ENCODE peak calls at places on chromosomes 4 and X, in five cellular contexts. U, O, V, X and A are unnamed samples.

GRCh38 chr4:1716065-1716945 is 4.2 kb upstream of the SLBP start:
- DNase-seq in U (no peak), O (no peak), V (peak), X (no peak), A (no peak)

GRCh38 chr4:142614621-142615323 is 231.3 kb downstream of the INPP4B start:
- DNase-seq in U (peak), O (no peak), V (no peak), X (no peak), A (no peak)

GRCh38 chr4:106062452-106062875 is 167.2 kb downstream of the NPNT start:
- DNase-seq in U (peak), O (no peak), V (no peak), X (no peak), A (peak)

GRCh38 chrX:108415146-108415545 is 23.1 kb downstream of the COL4A6 start:
- DNase-seq in U (no peak), O (no peak), V (no peak), X (no peak), A (no peak)

GRCh38 chrX:40809210-40809609 is 73.9 kb upstream of the MED14 start:
- DNase-seq in U (peak), O (no peak), V (no peak), X (no peak), A (peak)

GRCh38 chr4:15714616-15715015 is 11.8 kb downstream of the BST1 start:
- DNase-seq in U (peak), O (no peak), V (no peak), X (no peak), A (peak)

GRCh38 chrX:121832446-121832845 is 785.0 kb downstream of the GLUD2 start:
- DNase-seq in U (no peak), O (no peak), V (no peak), X (no peak), A (no peak)

GRCh38 chrX:136879001-136879667 is 1.4 kb downstream of the RBMX start:
- DNase-seq in U (no peak), O (no peak), V (no peak), X (no peak), A (peak)

GRCh38 chr4:6225469-6225868 is 25.1 kb upstream of the JAKMIP1 start:
- DNase-seq in U (peak), O (peak), V (peak), X (no peak), A (peak)

GRCh38 chr4:101669138-101669831 is 121.2 kb upstream of the BANK1 start:
- DNase-seq in U (no peak), O (no peak), V (no peak), X (no peak), A (no peak)

GRCh38 chrX:130097507-130098201 is 12.6 kb downstream of the ELF4 start:
- DNase-seq in U (no peak), O (no peak), V (no peak), X (no peak), A (no peak)

GRCh38 chr4:72394264-72394663 is 174.8 kb downstream of the ADAMTS3 start:
- DNase-seq in U (peak), O (no peak), V (no peak), X (no peak), A (peak)

GRCh38 chrX:15946783-15947550 is 92.4 kb upstream of the AP1S2 start:
- DNase-seq in U (peak), O (no peak), V (no peak), X (no peak), A (peak)

GRCh38 chr4:108094923-108095482 is 73.7 kb downstream of the LEF1 start:
- DNase-seq in U (no peak), O (no peak), V (no peak), X (no peak), A (no peak)

GRCh38 chrX:2523911-2524310 is 23.1 kb upstream of the DHRSX start:
- DNase-seq in U (no peak), O (no peak), V (peak), X (no peak), A (no peak)
- H4K91ac ChIP-seq in U (no peak), O (no peak), V (no peak), X (no peak), A (no peak)

DNA sequence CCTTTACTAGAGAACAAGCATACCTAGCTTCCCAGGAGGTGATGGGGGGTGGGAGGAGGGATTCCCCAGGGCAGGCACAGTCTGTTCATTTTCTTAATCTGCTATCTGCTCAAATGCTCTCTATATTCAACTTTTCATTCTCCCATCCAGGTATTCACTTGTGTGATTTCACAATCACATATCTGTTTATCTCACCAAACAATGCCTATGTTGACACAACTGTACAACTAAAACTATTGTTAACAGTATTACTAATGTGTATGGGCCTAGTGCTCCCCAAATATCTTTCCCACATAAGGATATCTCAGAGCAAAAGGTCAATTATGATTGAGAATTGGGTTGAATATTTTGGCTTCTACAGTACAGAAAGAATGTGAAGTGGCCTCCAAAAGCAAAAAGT is 210.8 kb downstream of the IQCM start:
- DNase-seq in U (no peak), O (no peak), V (no peak), X (no peak), A (no peak)
- H4K91ac ChIP-seq in U (no peak), O (no peak), V (no peak), X (no peak), A (no peak)

GRCh38 chr4:52716364-52717151 is 34.7 kb downstream of the ERVMER34-1 start:
- DNase-seq in U (no peak), O (no peak), V (no peak), X (no peak), A (no peak)

GRCh38 chr4:52718123-52718522 is 33.1 kb downstream of the ERVMER34-1 start:
- DNase-seq in U (peak), O (no peak), V (no peak), X (no peak), A (peak)

GRCh38 chr4:52726821-52727580 is 24.2 kb downstream of the ERVMER34-1 start:
- DNase-seq in U (no peak), O (no peak), V (no peak), X (no peak), A (peak)

DNA sequence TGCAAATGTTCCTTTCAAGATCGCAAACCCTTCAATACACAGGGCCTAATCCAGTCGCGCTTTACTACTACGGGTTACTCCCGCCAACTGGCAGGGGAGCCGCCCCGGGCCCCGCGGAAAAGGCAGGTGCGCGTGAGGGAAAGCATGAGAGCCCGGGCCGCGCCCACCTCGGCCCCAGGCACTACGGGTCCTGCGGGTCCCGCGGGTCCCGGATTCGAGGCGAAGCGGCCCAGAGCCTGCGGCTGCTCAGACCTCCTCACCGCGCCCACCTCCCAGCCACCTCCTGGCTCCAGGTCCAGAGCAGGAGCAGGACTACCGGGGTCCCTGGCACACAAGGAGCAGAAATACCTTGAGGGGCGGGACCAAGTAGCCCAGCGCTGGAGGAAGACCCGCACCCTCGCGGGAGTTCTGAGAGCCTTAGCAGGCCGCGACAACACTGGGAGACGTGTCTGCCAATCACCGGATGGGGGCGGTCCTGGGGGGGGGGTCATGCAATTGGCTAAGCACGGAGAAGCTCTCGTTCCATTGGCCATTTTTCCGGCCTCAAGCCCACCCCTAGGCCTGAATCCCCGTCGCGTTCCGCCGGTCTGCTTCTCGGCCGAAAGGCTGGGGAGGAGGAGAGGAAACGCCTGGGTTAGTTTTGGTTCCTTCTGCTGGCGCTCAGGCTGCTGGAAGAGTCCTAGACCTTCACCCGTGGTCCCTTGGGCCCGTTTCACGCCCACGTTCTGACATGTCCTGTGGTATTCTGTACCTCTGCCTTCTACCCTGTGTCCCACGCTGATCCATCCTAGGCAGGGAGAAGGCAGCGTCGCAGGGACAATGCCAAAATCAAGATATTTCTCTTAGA is 29.0 kb downstream of the ERVMER34-1 start:
- DNase-seq in U (peak), O (peak), V (peak), X (peak), A (peak)
- H4K91ac ChIP-seq in U (peak), O (no peak), V (no peak), X (peak), A (peak)

GRCh38 chrX:115499112-115499805 is 61.7 kb upstream of the PLS3 start:
- DNase-seq in U (no peak), O (no peak), V (no peak), X (no peak), A (peak)

GRCh38 chrX:115504167-115504566 is 56.8 kb upstream of the PLS3 start:
- DNase-seq in U (no peak), O (no peak), V (no peak), X (no peak), A (no peak)

DNA sequence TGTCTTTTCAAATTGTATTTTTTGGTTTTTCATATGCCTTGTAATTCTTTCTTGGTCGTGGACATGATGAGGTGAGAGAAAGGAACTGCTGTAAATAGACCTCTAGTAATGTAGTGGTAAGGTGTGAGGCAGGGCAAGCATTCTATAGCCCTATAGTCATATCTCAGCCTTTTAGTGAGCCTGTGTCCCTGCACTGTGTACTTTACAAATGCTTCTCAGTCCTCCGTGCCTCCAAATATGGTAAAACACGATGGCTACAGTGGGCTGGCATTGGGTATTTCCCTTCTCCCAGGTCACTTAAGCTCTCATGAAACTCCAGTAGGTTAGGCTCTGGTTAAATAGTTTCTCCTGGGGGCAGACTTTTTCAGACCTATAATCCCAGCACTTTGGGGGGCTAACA is 57.9 kb upstream of the PLS3 start:
- DNase-seq in U (no peak), O (no peak), V (no peak), X (no peak), A (no peak)
- H4K91ac ChIP-seq in U (no peak), O (no peak), V (no peak), X (no peak), A (no peak)

GRCh38 chrX:113202601-113203000 is 362.0 kb upstream of the AMOT start:
- DNase-seq in U (no peak), O (no peak), V (no peak), X (no peak), A (no peak)
- H4K91ac ChIP-seq in U (no peak), O (no peak), V (no peak), X (no peak), A (no peak)